ENCODE peak calls at places on chromosomes 5 and 9, in nine cellular contexts. P is pancreas, Q is PC-3, F is IMR-90, Z is breast epithelium, X is cardiac muscle cell, E is mammary epithelial cell, W is right atrium auricular region, K is Caco-2. R is an unnamed sample.

GRCh38 chr9:108396618-108397017 is 459.2 kb downstream of the ACTL7B start:
- DNase-seq in E (no peak), P (no peak), K (no peak), Z (no peak), F (no peak), W (no peak), Q (no peak), X (no peak), R (no peak)

GRCh38 chr5:80411589-80412219 is 3.8 kb downstream of the ZFYVE16 start:
- DNase-seq in F (peak; percentile 7), Q (no peak), E (no peak), K (no peak), Z (no peak), X (no peak), W (no peak), P (no peak), R (no peak)

GRCh38 chr5:52043543-52043942 is 660.3 kb downstream of the ISL1 start:
- DNase-seq in E (no peak), Z (no peak), X (no peak), W (no peak), F (no peak), Q (no peak), P (no peak), K (no peak), R (no peak)

GRCh38 chr5:180832638-180833068 is 28.4 kb downstream of the ZFP62 start:
- DNase-seq in F (no peak), E (no peak), X (no peak), Z (no peak), Q (no peak), W (no peak), P (no peak), K (no peak), R (no peak)

GRCh38 chr5:102958481-102959011 is 161.4 kb downstream of the GIN1 start:
- DNase-seq in W (no peak), K (no peak), Z (no peak), F (peak; percentile 66), E (peak; percentile 16), Q (peak; percentile 66), P (no peak), X (no peak), R (peak; percentile 56)

GRCh38 chr5:66860199-66860975 is 264.2 kb downstream of the MAST4 start:
- DNase-seq in Z (no peak), W (no peak), E (no peak), K (no peak), Q (no peak), X (no peak), P (no peak), F (no peak), R (no peak)

GRCh38 chr5:17807069-17807468 is 172.8 kb downstream of the TAF11L14 start:
- DNase-seq in Q (no peak), Z (no peak), X (no peak), K (no peak), W (no peak), F (no peak), E (no peak), P (no peak), R (no peak)

GRCh38 chr9:93082841-93083411 is 13.1 kb upstream of the CARD19 start:
- DNase-seq in P (peak; percentile 50), Z (no peak), K (no peak), X (no peak), Q (no peak), W (peak; percentile 16), E (no peak), F (no peak), R (no peak)

GRCh38 chr9:86801246-86801645 is 146.1 kb downstream of the GAS1 start:
- DNase-seq in K (no peak), W (no peak), E (no peak), Z (no peak), P (no peak), X (no peak), Q (no peak), F (peak; percentile 15), R (no peak)

GRCh38 chr9:100204796-100205195 is 105.8 kb downstream of the INVS start:
- DNase-seq in E (no peak), Z (no peak), K (no peak), F (no peak), P (no peak), Q (no peak), X (no peak), W (no peak), R (no peak)

GRCh38 chr5:128237000-128237399 is 153.4 kb downstream of the SLC12A2 start:
- DNase-seq in X (no peak), Q (no peak), Z (no peak), F (no peak), K (no peak), P (no peak), W (no peak), E (no peak), R (no peak)

GRCh38 chr5:171858303-171858702 is 72.7 kb downstream of the SMIM23 start:
- DNase-seq in W (no peak), K (peak; percentile 14), E (no peak), Z (no peak), Q (peak; percentile 49), F (no peak), X (no peak), P (no peak), R (peak; percentile 17)

GRCh38 chr9:69186841-69187611 is 12.9 kb downstream of the TJP2 start:
- DNase-seq in P (no peak), Q (peak; percentile 63), E (peak; percentile 62), K (no peak), X (no peak), Z (no peak), W (no peak), F (peak; percentile 51), R (peak; percentile 85)

GRCh38 chr5:147857302-147858129 is 21.0 kb upstream of the SCGB3A2 start:
- DNase-seq in E (peak; percentile 44), F (peak; percentile 56), P (no peak), Z (peak; percentile 51), W (peak; percentile 89), X (peak; percentile 76), Q (peak; percentile 95), K (peak; percentile 71), R (peak; percentile 64)

GRCh38 chr5:158978061-158978745 is 121.5 kb downstream of the EBF1 start:
- DNase-seq in K (no peak), Q (peak; percentile 13), F (peak; percentile 68), X (no peak), W (no peak), P (no peak), Z (no peak), E (no peak), R (no peak)

GRCh38 chr9:128610889-128611288 is 45.8 kb downstream of the DYNC2I2 start:
- DNase-seq in Z (no peak), Q (no peak), W (no peak), P (no peak), E (no peak), X (no peak), K (no peak), F (no peak), R (no peak)

GRCh38 chr9:96219615-96220257 is 82.2 kb downstream of the HSD17B3 start:
- DNase-seq in P (peak; percentile 66), E (peak; percentile 15), Q (no peak), Z (no peak), X (no peak), K (peak; percentile 16), W (peak; percentile 77), F (no peak), R (peak; percentile 9)

GRCh38 chr5:92695123-92696084 is 885.6 kb downstream of the NR2F1-AS1 start:
- DNase-seq in X (no peak), E (no peak), K (no peak), P (no peak), W (no peak), Z (no peak), Q (no peak), F (no peak), R (no peak)

DNA sequence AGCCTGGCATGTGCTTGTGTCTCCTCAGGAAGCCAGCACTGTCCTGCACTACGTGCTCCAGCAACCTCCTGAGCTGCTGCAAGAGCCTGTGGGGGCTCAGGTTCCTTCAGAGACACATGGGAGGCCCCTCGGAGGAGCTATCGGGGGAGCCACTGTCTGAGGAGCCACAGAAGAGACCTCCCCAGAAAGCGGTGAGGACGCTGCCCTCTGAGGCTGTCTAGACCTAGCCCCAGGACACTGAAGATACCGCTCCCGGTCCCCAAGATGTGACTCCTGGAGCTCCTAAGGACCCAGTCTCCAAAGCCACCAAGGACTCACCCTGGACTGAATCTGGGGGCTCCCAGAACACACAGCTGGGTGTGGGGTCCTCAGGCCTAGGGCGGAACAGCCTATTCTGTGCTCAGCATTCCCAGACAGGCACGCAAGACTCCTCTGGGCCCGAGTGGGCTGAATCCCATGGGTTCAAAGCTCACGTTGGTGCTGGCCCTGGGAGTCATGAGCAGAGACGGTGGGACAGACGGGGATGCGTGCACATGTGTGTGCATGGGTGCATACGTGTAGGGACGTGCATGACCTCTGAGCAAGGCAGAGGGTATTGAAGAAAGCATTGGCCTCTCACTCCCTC is 50.0 kb downstream of the HRH2 start:
- DNase-seq in E (no peak), Z (no peak), Q (no peak), W (no peak), F (no peak), P (peak; percentile 36), X (no peak), K (no peak), R (no peak)
- H3K4me3 ChIP-seq in E (no peak overlapping the region), Z (no peak overlapping the region), Q (no peak overlapping the region), W (no peak overlapping the region), F (no peak overlapping the region), P (no peak overlapping the region), X (no peak overlapping the region), K (no peak overlapping the region), R (no peak overlapping the region)

DNA sequence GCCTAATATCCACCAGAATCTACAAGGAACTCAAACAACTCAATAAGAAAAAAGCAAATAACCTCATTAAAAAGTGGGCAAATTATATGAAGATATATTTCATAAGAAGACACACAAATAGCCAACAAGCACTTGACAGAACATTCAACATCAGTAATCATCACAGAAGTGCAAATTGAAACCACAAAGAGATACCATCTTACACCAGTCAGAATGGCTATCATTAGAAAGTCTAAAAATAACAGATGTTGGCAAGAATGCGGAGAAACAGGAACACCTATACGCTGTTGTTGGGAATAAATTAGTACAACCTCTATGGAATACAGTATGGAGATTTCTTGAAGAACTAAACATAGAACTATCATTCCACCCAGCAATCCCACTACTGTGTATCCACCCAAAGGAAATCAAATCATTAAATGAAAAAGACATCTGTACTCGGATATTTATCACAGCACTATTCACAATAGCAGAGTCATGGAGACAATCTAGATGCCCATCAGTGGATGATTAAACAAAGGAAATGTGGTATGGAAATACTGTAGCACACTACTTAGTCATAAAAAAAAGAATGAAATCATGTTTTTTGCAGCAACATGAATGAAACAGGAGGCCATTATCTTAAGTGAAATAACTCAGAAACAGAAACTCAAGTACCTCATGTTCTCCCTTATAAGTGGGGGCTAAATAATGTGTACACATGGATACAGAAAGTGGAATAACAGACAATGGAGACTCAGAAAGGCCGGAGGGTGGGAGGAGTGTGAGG is 106.8 kb upstream of the FST start:
- DNase-seq in X (no peak), F (peak; percentile 62), W (no peak), E (peak; percentile 94), Q (no peak), Z (no peak), K (no peak), P (no peak), R (peak; percentile 62)
- H3K27me3 ChIP-seq in X (no peaks in the 10 kb centered on the region), F (no peaks in the 10 kb centered on the region), W (no peaks in the 10 kb centered on the region), E (no peaks in the 10 kb centered on the region), Q (no peaks in the 10 kb centered on the region), Z (no peaks in the 10 kb centered on the region), K (no peaks in the 10 kb centered on the region), P (no peaks in the 10 kb centered on the region), R (no peaks in the 10 kb centered on the region)

GRCh38 chr9:75890541-75891276 is at the start of gene PCSK5:
- DNase-seq in K (peak; percentile 75), P (peak; percentile 92), E (peak; percentile 92), Q (peak; percentile 22), W (peak; percentile 91), X (peak; percentile 97), F (peak; percentile 89), Z (peak; percentile 72), R (peak; percentile 83)
- TF ChIP-seq CTCF in K (no peak), P (no peak), E (no peak), Q (no peak), W (peak; percentile 11), X (peak; percentile 40), F (peak; percentile 29), Z (no peak), R (peak; percentile 35)

GRCh38 chr9:114302727-114303126 is 20.2 kb upstream of the ORM1 start:
- DNase-seq in W (no peak), P (peak; percentile 3), F (no peak), Q (no peak), X (no peak), Z (no peak), E (no peak), K (no peak), R (no peak)
- H3K4me3 ChIP-seq in W (no peak overlapping the region), P (no peak overlapping the region), F (no peak overlapping the region), Q (no peak overlapping the region), X (no peak overlapping the region), Z (no peak overlapping the region), E (no peak overlapping the region), K (no peak overlapping the region), R (no peak overlapping the region)

R was measured in bronchial epithelial cell.